ENCODE peak calls at places on chromosomes 13 and 19, in seven cellular contexts. U, Q, J, W, Z, I and O are unnamed samples.

GRCh38 chr13:44669534-44669933 is 93.4 kb upstream of the TSC22D1 start:
- DNase-seq in U (no peak), I (no peak), Q (no peak), Z (no peak), W (no peak), J (no peak), O (no peak)

GRCh38 chr19:13072206-13072898 is 30.3 kb downstream of the LYL1 start:
- DNase-seq in J (peak), I (no peak), Z (no peak), U (no peak), W (no peak), Q (no peak), O (no peak)

GRCh38 chr13:101536079-101536478 is 83.6 kb downstream of the ITGBL1 start:
- DNase-seq in Z (no peak), U (no peak), I (no peak), W (no peak), Q (no peak), J (no peak), O (no peak)

GRCh38 chr19:55463583-55464031 is 944 bp downstream of the C19orf85 start:
- DNase-seq in Q (no peak), Z (no peak), W (no peak), I (peak), J (no peak), U (no peak), O (no peak)

GRCh38 chr19:7293795-7294570 is at the start of gene INSR:
- DNase-seq in U (peak), W (peak), Z (peak), J (peak), I (peak), Q (peak), O (peak)

GRCh38 chr19:1503089-1503924 is 9.5 kb downstream of the ADAMTSL5 start:
- DNase-seq in Q (peak), Z (peak), J (peak), I (peak), U (no peak), W (no peak), O (no peak)

GRCh38 chr19:50402544-50403301 is 16.0 kb upstream of the SPIB start:
- DNase-seq in Z (no peak), I (no peak), W (no peak), J (no peak), U (no peak), Q (no peak), O (no peak)

GRCh38 chr19:54173951-54174817 is 1.2 kb upstream of the TMC4 start:
- DNase-seq in U (no peak), I (no peak), J (no peak), Q (no peak), W (no peak), Z (no peak), O (no peak)

GRCh38 chr19:36060430-36060829 is 5.7 kb downstream of the WDR62 start:
- DNase-seq in Z (peak), W (no peak), U (no peak), Q (no peak), J (peak), I (peak), O (peak)

GRCh38 chr13:20118268-20119140 is 42.3 kb downstream of the GJA3 start:
- DNase-seq in U (no peak), W (no peak), Q (peak), I (peak), J (peak), Z (peak), O (no peak)

GRCh38 chr19:49475995-49476880 is 2.2 kb downstream of the FLT3LG start:
- DNase-seq in U (no peak), J (no peak), I (peak), Q (peak), Z (peak), W (no peak), O (no peak)

GRCh38 chr19:46373573-46374359 is 26.9 kb downstream of the PPP5C start:
- DNase-seq in J (peak), Z (peak), Q (peak), U (no peak), W (no peak), I (peak), O (peak)

GRCh38 chr13:44819245-44819644 is 170.0 kb downstream of the NUFIP1 start:
- DNase-seq in Q (no peak), U (no peak), W (peak), I (no peak), J (no peak), Z (no peak), O (peak)

GRCh38 chr19:10471909-10472308 is 31.2 kb downstream of the KEAP1 start:
- DNase-seq in U (no peak), Z (no peak), Q (no peak), I (no peak), W (no peak), J (no peak), O (no peak)

DNA sequence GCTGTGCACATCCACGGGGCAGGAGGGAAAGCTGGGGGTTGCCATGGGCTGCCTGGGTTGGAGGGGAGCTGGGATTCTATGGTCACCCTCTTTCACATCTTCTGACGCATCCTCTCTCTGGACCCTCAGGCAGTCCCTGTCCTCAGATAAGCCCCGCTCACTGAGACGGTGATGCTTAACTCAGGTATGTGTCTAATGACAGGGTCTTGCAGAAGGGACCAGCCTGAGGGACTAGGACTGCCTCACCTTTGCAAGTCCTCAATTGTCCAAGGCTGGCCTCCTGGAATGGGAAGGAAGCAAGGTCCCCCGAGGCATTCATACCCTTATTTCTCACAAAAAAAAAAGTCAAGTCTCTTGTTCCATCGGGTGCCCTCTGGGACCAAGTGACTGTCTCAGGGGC is 37.7 kb upstream of the CCNE1 start:
- DNase-seq in W (no peak), Q (no peak), J (no peak), I (no peak), U (no peak), Z (no peak), O (no peak)
- TF ChIP-seq CTCF in W (no peak), Q (no peak), J (no peak), I (no peak), U (no peak), Z (no peak), O (no peak)

GRCh38 chr13:110173247-110173818 is 133.6 kb downstream of the COL4A1 start:
- DNase-seq in U (no peak), W (no peak), I (no peak), J (no peak), Z (no peak), Q (no peak), O (peak)

GRCh38 chr13:110164706-110165105 is 142.3 kb downstream of the COL4A1 start:
- DNase-seq in U (no peak), W (no peak), Z (no peak), J (no peak), Q (no peak), I (no peak), O (no peak)

GRCh38 chr13:110168999-110169933 is 137.7 kb downstream of the COL4A1 start:
- DNase-seq in W (no peak), Z (no peak), Q (no peak), J (no peak), U (no peak), I (no peak), O (no peak)

GRCh38 chr13:110166598-110166997 is 140.4 kb downstream of the COL4A1 start:
- DNase-seq in I (no peak), Z (no peak), U (no peak), W (no peak), J (no peak), Q (no peak), O (no peak)

GRCh38 chr13:110170020-110170790 is 136.8 kb downstream of the COL4A1 start:
- DNase-seq in Z (no peak), Q (no peak), W (no peak), I (no peak), J (no peak), U (no peak), O (no peak)
- H3K27ac ChIP-seq in Z (no peak), Q (no peak), W (no peak), I (no peak), J (no peak), U (peak), O (no peak)

DNA sequence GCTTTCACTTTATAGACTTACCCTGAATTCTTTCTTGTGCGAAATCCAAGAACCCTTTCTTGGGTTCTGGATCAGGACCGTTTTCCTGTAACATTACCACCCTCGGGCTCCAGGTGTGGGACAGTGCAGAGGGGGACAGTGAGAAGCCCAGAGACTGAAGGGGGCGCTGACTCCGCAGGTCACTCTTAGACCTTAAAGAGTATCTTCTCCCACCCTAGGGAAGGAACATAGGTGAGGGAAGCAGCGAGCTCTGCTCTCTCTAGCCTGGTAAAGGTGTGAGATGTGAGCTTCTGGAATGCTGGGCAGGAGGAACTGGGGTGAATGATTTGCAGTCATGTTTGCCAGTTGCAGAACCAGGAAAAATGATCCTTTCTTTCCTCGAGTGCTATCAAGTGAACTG is 80.8 kb upstream of the ZNF507 start:
- DNase-seq in Z (no peak), W (no peak), J (no peak), U (no peak), Q (no peak), I (no peak), O (no peak)
- TF ChIP-seq CTCF in Z (no peak), W (no peak), J (no peak), U (no peak), Q (no peak), I (no peak), O (no peak)

GRCh38 chr19:2536461-2536860 is 60.5 kb downstream of the GADD45B start:
- DNase-seq in U (no peak), Q (no peak), J (no peak), I (no peak), Z (peak), W (no peak), O (no peak)

GRCh38 chr19:2533072-2533425 is 57.1 kb downstream of the GADD45B start:
- DNase-seq in Q (no peak), W (no peak), J (no peak), Z (peak), I (no peak), U (no peak), O (no peak)

GRCh38 chr19:2532252-2533071 is 56.5 kb downstream of the GADD45B start:
- DNase-seq in W (peak), U (no peak), Q (no peak), Z (no peak), J (no peak), I (no peak), O (peak)

GRCh38 chr19:2534374-2535050 is 58.6 kb downstream of the GADD45B start:
- DNase-seq in U (no peak), I (no peak), W (no peak), J (no peak), Q (no peak), Z (peak), O (no peak)

DNA sequence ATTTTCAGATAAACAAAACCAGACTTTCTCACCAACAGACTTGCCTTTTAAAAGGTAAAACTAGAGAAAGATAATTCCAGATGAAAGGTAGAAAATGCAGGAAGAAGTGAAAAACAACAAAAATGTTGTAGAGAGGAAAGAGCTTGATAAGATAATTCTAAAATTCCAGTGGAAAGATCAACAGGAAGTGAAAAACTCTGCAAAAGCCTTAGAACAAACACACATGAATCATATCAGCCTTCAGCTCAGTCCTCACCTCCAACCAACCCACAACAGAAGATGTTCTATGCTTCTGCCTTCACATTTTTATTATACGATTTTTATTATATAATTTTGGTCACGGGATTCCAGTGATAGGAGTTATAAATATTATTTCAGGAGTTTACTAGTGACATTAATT is 57.8 kb downstream of the GADD45B start:
- DNase-seq in Q (no peak), I (no peak), U (no peak), Z (no peak), W (no peak), J (no peak), O (no peak)
- H3K27ac ChIP-seq in Q (no peak), I (no peak), U (no peak), Z (no peak), W (peak), J (no peak), O (peak)

GRCh38 chr19:18774107-18774506 is 17.0 kb downstream of the COMP start:
- DNase-seq in Z (no peak), W (no peak), Q (no peak), I (no peak), U (no peak), J (no peak), O (no peak)

GRCh38 chr19:18774782-18775444 is 16.2 kb downstream of the COMP start:
- DNase-seq in I (no peak), W (no peak), Z (no peak), Q (no peak), U (no peak), J (no peak), O (no peak)

GRCh38 chr19:18772620-18773587 is 18.2 kb downstream of the COMP start:
- DNase-seq in J (no peak), Z (peak), Q (no peak), W (no peak), U (no peak), I (no peak), O (peak)

GRCh38 chr19:18775586-18776287 is 15.4 kb downstream of the COMP start:
- DNase-seq in U (no peak), I (no peak), Z (no peak), J (no peak), W (no peak), Q (no peak), O (peak)

GRCh38 chr19:18773682-18774081 is 17.4 kb downstream of the COMP start:
- DNase-seq in W (no peak), Z (no peak), I (no peak), J (no peak), Q (no peak), U (no peak), O (no peak)
- TF ChIP-seq CTCF in W (no peak), Z (no peak), I (no peak), J (no peak), Q (no peak), U (no peak), O (no peak)